ENCODE peak calls at places on chromosomes 6 and 20, in five cellular contexts. One of them, this sample, is unnamed.

GRCh38 chr20:31894980-31895675 is 24.7 kb downstream of the TTLL9 start:
- DNase-seq in HepG2: peak
- DNase-seq in A172: peak
- DNase-seq in AG08396: peak
- DNase-seq in left lung: no peak
- DNase-seq in this sample: no peak

GRCh38 chr6:47134476-47135189 is 92.5 kb upstream of the ADGRF1 start:
- DNase-seq in A172: peak
- DNase-seq in AG08396: peak
- DNase-seq in left lung: no peak
- DNase-seq in HepG2: peak
- DNase-seq in this sample: no peak

GRCh38 chr6:71204741-71205140 is 83.9 kb upstream of the OGFRL1 start:
- DNase-seq in left lung: no peak
- DNase-seq in A172: no peak
- DNase-seq in HepG2: no peak
- DNase-seq in AG08396: no peak
- DNase-seq in this sample: no peak

GRCh38 chr6:168099201-168100010 is 20.4 kb upstream of the FRMD1 start:
- DNase-seq in HepG2: no peak
- DNase-seq in AG08396: no peak
- DNase-seq in A172: no peak
- DNase-seq in left lung: no peak
- DNase-seq in this sample: peak

GRCh38 chr6:35089216-35089934 is 51.8 kb downstream of the TCP11 start:
- DNase-seq in left lung: no peak
- DNase-seq in AG08396: no peak
- DNase-seq in A172: no peak
- DNase-seq in HepG2: no peak
- DNase-seq in this sample: no peak

GRCh38 chr6:30837870-30838269 is 46.4 kb upstream of the DDR1 start:
- DNase-seq in HepG2: no peak
- DNase-seq in left lung: no peak
- DNase-seq in A172: no peak
- DNase-seq in AG08396: no peak
- DNase-seq in this sample: no peak

GRCh38 chr6:143695106-143696059 is 17.6 kb downstream of the PHACTR2 start:
- DNase-seq in A172: no peak
- DNase-seq in left lung: no peak
- DNase-seq in HepG2: no peak
- DNase-seq in AG08396: no peak
- DNase-seq in this sample: no peak

GRCh38 chr20:22429175-22430153 is 154.9 kb downstream of the FOXA2 start:
- DNase-seq in HepG2: peak
- DNase-seq in A172: no peak
- DNase-seq in left lung: no peak
- DNase-seq in AG08396: no peak
- DNase-seq in this sample: no peak

GRCh38 chr6:168704678-168705077 is 263.7 kb downstream of the SMOC2 start:
- DNase-seq in A172: no peak
- DNase-seq in AG08396: no peak
- DNase-seq in left lung: no peak
- DNase-seq in HepG2: no peak
- DNase-seq in this sample: no peak

GRCh38 chr6:104218132-104218531 is 641.6 kb downstream of the HACE1 start:
- DNase-seq in A172: peak
- DNase-seq in HepG2: no peak
- DNase-seq in AG08396: no peak
- DNase-seq in left lung: no peak
- DNase-seq in this sample: no peak

GRCh38 chr6:16165641-16166040 is 36.8 kb downstream of the MYLIP start:
- DNase-seq in AG08396: no peak
- DNase-seq in HepG2: no peak
- DNase-seq in left lung: no peak
- DNase-seq in A172: no peak
- DNase-seq in this sample: no peak

GRCh38 chr6:150691463-150691862 is 91.8 kb downstream of the PLEKHG1 start:
- DNase-seq in HepG2: no peak
- DNase-seq in A172: no peak
- DNase-seq in left lung: no peak
- DNase-seq in AG08396: no peak
- DNase-seq in this sample: no peak

GRCh38 chr6:134446228-134446848 is 128.4 kb upstream of the SGK1 start:
- DNase-seq in AG08396: peak
- DNase-seq in HepG2: no peak
- DNase-seq in A172: no peak
- DNase-seq in left lung: no peak
- DNase-seq in this sample: no peak